ENCODE peak calls at places on chromosomes 11 and 22, in eight cellular contexts. P is HFFc6, T is lower leg skin, E is mucosa of descending colon, O is Calu3, Y is progenitor cell of endocrine pancreas, X is HCT116, V is epithelial cell of esophagus. A is an unnamed sample.
A peak's percentile ranks its signal among the peaks of the same experiment; 100 is the strongest.

GRCh38 chr22:42814215-42814614 is 42.9 kb downstream of the ARFGAP3 start:
- DNase-seq in P (no peak), T (no peak), E (peak; percentile 27), O (no peak), Y (no peak), X (no peak), V (no peak), A (peak; percentile 47)

GRCh38 chr11:83571301-83571700 is 285.1 kb upstream of the CCDC90B start:
- DNase-seq in P (peak; percentile 57), T (no peak), E (no peak), O (no peak), Y (no peak), X (no peak), V (peak; percentile 16), A (no peak)

GRCh38 chr11:76778874-76779273 is 4.3 kb upstream of the TSKU start:
- DNase-seq in P (no peak), T (no peak), E (no peak), O (no peak), Y (no peak), X (no peak), V (no peak), A (no peak)

GRCh38 chr11:21622995-21623394 is 569.9 kb upstream of the ANO5 start:
- DNase-seq in P (no peak), T (no peak), E (no peak), O (no peak), Y (no peak), X (no peak), V (no peak), A (no peak)

GRCh38 chr11:75547617-75548054 is 14.4 kb upstream of the SERPINH1 start:
- DNase-seq in P (peak; percentile 43), T (peak; percentile 90), E (peak; percentile 74), O (peak; percentile 68), Y (peak; percentile 78), X (no peak), V (peak; percentile 58), A (peak; percentile 6)

GRCh38 chr11:71096751-71097388 is 155.5 kb downstream of the SHANK2 start:
- DNase-seq in P (no peak), T (no peak), E (no peak), O (no peak), Y (no peak), X (no peak), V (no peak), A (no peak)

GRCh38 chr11:126991596-126991995 is 9.0 kb downstream of the KIRREL3 start:
- DNase-seq in P (peak; percentile 86), T (no peak), E (no peak), O (no peak), Y (no peak), X (no peak), V (no peak), A (no peak)

GRCh38 chr22:36644333-36644757 is 59.2 kb downstream of the CACNG2 start:
- DNase-seq in P (peak; percentile 89), T (no peak), E (peak; percentile 55), O (peak; percentile 68), Y (peak; percentile 57), X (peak; percentile 45), V (peak; percentile 96), A (peak; percentile 36)

GRCh38 chr22:29716814-29717213 is 3.0 kb upstream of the CABP7 start:
- DNase-seq in P (peak; percentile 65), T (no peak), E (peak; percentile 72), O (peak; percentile 89), Y (peak; percentile 84), X (peak; percentile 24), V (peak; percentile 76), A (no peak)

GRCh38 chr11:45606514-45607024 is 58.9 kb downstream of the CHST1 start:
- DNase-seq in P (no peak), T (no peak), E (no peak), O (no peak), Y (no peak), X (no peak), V (no peak), A (no peak)

GRCh38 chr22:34454598-34454997 is 534.3 kb upstream of the LARGE1 start:
- DNase-seq in P (no peak), T (no peak), E (no peak), O (no peak), Y (no peak), X (no peak), V (no peak), A (no peak)

GRCh38 chr11:2882681-2883110 is 2.9 kb downstream of the CDKN1C start:
- DNase-seq in P (no peak), T (no peak), E (no peak), O (no peak), Y (no peak), X (no peak), V (no peak), A (no peak)

GRCh38 chr22:37358917-37359316 is 68.4 kb downstream of the ELFN2 start:
- DNase-seq in P (no peak), T (no peak), E (no peak), O (no peak), Y (no peak), X (no peak), V (peak; percentile 28), A (no peak)

GRCh38 chr11:94494200-94494545 is 389 bp downstream of the ANKRD49 start:
- DNase-seq in P (no peak), T (no peak), E (no peak), O (no peak), Y (no peak), X (no peak), V (no peak), A (no peak)

GRCh38 chr22:48415535-48415934 is 1412.1 kb downstream of the BRD1 start:
- DNase-seq in P (no peak), T (no peak), E (no peak), O (no peak), Y (no peak), X (no peak), V (no peak), A (no peak)

GRCh38 chr11:120956710-120957500 is 67.0 kb upstream of the TBCEL start:
- DNase-seq in P (no peak), T (no peak), E (no peak), O (no peak), Y (no peak), X (no peak), V (peak; percentile 18), A (no peak)

GRCh38 chr22:19759459-19759993 is 1.1 kb upstream of the TBX1 start:
- DNase-seq in P (no peak), T (no peak), E (no peak), O (no peak), Y (no peak), X (no peak), V (peak; percentile 43), A (no peak)

GRCh38 chr22:22663861-22664800 is 19.7 kb downstream of the GGTLC2 start:
- DNase-seq in P (no peak), T (no peak), E (no peak), O (no peak), Y (no peak), X (no peak), V (no peak), A (no peak)

GRCh38 chr22:22670076-22670795 is 25.8 kb downstream of the GGTLC2 start:
- DNase-seq in P (no peak), T (peak; percentile 1), E (no peak), O (no peak), Y (no peak), X (no peak), V (no peak), A (no peak)

GRCh38 chr22:22669093-22669492 is 24.7 kb downstream of the GGTLC2 start:
- DNase-seq in P (no peak), T (peak; percentile 32), E (no peak), O (no peak), Y (no peak), X (no peak), V (no peak), A (no peak)

GRCh38 chr22:22667966-22668880 is 23.8 kb downstream of the GGTLC2 start:
- DNase-seq in P (no peak), T (peak; percentile 61), E (no peak), O (no peak), Y (no peak), X (no peak), V (no peak), A (no peak)

DNA sequence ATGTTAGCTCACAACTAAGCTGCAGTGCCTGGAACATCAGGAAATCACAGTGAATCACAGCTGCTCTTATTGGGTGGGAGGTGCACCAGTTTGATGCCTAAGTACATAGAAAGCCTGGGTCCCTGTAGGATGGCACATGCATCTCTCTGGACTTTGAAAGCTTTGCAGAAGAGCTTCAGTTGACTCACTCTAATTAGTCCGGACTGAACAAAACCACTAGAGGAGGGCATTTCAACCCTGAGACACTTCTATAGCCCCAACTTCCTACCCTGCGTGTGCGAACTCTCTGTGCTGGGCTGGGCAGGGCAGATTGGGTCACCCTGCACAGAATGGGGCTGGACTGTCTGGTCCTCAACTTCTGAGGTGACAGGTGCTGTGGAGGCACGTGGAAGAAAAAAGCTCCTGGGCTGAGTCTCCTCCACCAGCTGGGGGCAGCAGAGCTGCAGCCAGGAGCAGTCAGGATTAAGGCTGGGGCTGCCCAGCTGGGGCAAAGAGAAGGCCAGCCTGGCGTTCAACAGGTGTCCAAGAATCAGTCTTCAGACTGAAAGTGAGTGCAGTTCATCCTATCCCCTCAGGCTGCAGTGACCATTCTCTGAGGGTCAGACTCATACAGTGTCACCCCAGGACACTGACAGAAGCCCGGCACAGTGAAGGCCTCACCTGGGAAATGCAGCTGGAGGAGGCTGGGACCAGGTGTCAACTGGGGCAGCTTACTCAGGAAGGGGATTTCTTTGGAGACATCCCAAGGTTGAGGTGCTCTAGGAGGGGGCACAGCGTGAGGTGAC is 22.1 kb downstream of the GGTLC2 start:
- DNase-seq in P (peak; percentile 13), T (peak; percentile 76), E (peak; percentile 56), O (peak; percentile 72), Y (peak; percentile 34), X (no peak), V (no peak), A (peak; percentile 10)
- TF ChIP-seq CTCF in P (peak; percentile 77), T (no peak), E (peak; percentile 46), O (peak; percentile 72), Y (peak; percentile 76), X (peak; percentile 81), V (peak; percentile 42), A (peak; percentile 78)

GRCh38 chr11:65569973-65570918 is at the start of gene ZNRD2:
- DNase-seq in P (peak; percentile 99), T (peak; percentile 99), E (peak; percentile 97), O (peak; percentile 99), Y (peak; percentile 94), X (peak; percentile 97), V (peak; percentile 99), A (peak; percentile 92)
- TF ChIP-seq CTCF in P (peak; percentile 84), T (no peak), E (peak; percentile 32), O (peak; percentile 67), Y (peak; percentile 77), X (peak; percentile 29), V (peak; percentile 17), A (peak; percentile 45)

GRCh38 chr11:235998-236773 is at the start of gene SIRT3:
- DNase-seq in P (peak; percentile 64), T (peak; percentile 94), E (peak; percentile 91), O (peak; percentile 87), Y (peak; percentile 67), X (peak; percentile 73), V (peak; percentile 89), A (peak; percentile 47)
- TF ChIP-seq CTCF in P (peak; percentile 22), T (no peak), E (no peak), O (no peak), Y (peak; percentile 39), X (peak; percentile 6), V (peak; percentile 8), A (no peak)

DNA sequence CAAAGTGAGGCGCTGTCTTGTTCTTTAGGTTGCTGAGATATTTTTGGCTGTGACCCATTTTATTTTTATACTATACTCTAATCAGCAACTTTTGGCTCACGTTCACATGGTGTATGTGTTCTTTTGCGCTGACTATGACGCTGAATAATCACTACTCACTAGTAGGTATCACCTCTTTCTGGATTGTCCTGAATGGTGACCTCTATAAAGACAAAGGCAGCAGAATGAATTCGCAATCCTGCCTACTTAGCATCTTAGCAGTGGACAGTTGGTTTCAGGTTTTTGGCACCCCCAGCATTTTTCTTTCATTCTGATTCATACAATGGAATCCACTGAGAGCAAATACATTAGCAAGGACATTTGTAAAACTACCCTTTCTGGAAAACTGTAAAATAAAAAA is 351.3 kb downstream of the JRKL start:
- DNase-seq in P (peak; percentile 34), T (no peak), E (no peak), O (no peak), Y (no peak), X (no peak), V (no peak), A (no peak)
- TF ChIP-seq CTCF in P (no peak), T (no peak), E (no peak), O (no peak), Y (no peak), X (no peak), V (no peak), A (no peak)

A was measured in LNCaP clone FGC.